ENCODE peak calls at places on chromosomes 7 and 10, in four cellular contexts. M is H9, B is mesenchymal stem cell, Q is H1. I is an unnamed sample.

GRCh38 chr10:101008823-101009423 is 9.3 kb downstream of the LZTS2 start:
- DNase-seq in Q (no peak), M (no peak), B (no peak), I (no peak)

GRCh38 chr7:158344706-158345300 is 242.8 kb downstream of the PTPRN2 start:
- DNase-seq in M (no peak), B (no peak), Q (no peak), I (no peak)

GRCh38 chr10:1184541-1185415 is 128.6 kb downstream of the WDR37 start:
- DNase-seq in M (no peak), B (no peak), Q (no peak), I (no peak)

GRCh38 chr10:43286076-43286805 is 19.4 kb upstream of the RASGEF1A start:
- DNase-seq in M (no peak), Q (no peak), B (no peak), I (no peak)

GRCh38 chr10:74880041-74880440 is 53.6 kb downstream of the KAT6B start:
- DNase-seq in Q (no peak), B (no peak), M (no peak), I (no peak)

GRCh38 chr7:5284304-5285281 is 1.9 kb downstream of the SLC29A4 start:
- DNase-seq in Q (peak), B (peak), M (peak), I (no peak)

GRCh38 chr7:155404976-155405375 is 53.0 kb upstream of the EN2 start:
- DNase-seq in M (no peak), Q (no peak), B (no peak), I (no peak)

GRCh38 chr7:40808409-40808942 is 673.7 kb downstream of the SUGCT start:
- DNase-seq in M (no peak), Q (no peak), B (peak), I (no peak)

GRCh38 chr7:114818501-114818900 is 103.4 kb upstream of the MDFIC start:
- DNase-seq in Q (no peak), B (peak), M (no peak), I (no peak)

GRCh38 chr10:119859422-119860258 is 13.0 kb downstream of the MCMBP start:
- DNase-seq in Q (no peak), B (peak), M (no peak), I (peak)

GRCh38 chr7:116726149-116726548 is 54.2 kb downstream of the MET start:
- DNase-seq in Q (no peak), B (no peak), M (no peak), I (no peak)

GRCh38 chr7:114659409-114659808 is 244.8 kb downstream of the FOXP2 start:
- DNase-seq in M (no peak), B (peak), Q (no peak), I (no peak)

GRCh38 chr10:54266395-54266794 is 534.6 kb downstream of the PCDH15 start:
- DNase-seq in Q (no peak), B (no peak), M (no peak), I (no peak)

GRCh38 chr7:155897758-155898386 is 85.6 kb upstream of the SHH start:
- DNase-seq in M (no peak), B (no peak), Q (no peak), I (no peak)

GRCh38 chr7:33743594-33743993 is 161.7 kb upstream of the BMPER start:
- DNase-seq in B (peak), Q (no peak), M (no peak), I (no peak)

GRCh38 chr10:116796910-116797513 is 52.3 kb upstream of the ENO4 start:
- DNase-seq in M (peak), Q (peak), B (peak), I (peak)

GRCh38 chr7:79420464-79420863 is 33.0 kb downstream of the MAGI2 start:
- DNase-seq in B (peak), Q (no peak), M (no peak), I (no peak)

GRCh38 chr10:3935141-3935540 is 150.1 kb upstream of the KLF6 start:
- DNase-seq in Q (no peak), B (no peak), M (no peak), I (no peak)

GRCh38 chr10:77784856-77785255 is 141.7 kb downstream of the DLG5 start:
- DNase-seq in Q (no peak), M (no peak), B (peak), I (no peak)

GRCh38 chr7:90180649-90181048 is 26.4 kb downstream of the STEAP1 start:
- DNase-seq in M (no peak), B (no peak), Q (no peak), I (no peak)

GRCh38 chr10:69991151-69991550 is 61.5 kb upstream of the MACROH2A2 start:
- DNase-seq in Q (no peak), M (no peak), B (no peak), I (no peak)

GRCh38 chr10:31774928-31775668 is 153.5 kb downstream of the ARHGAP12 start:
- DNase-seq in Q (no peak), B (no peak), M (no peak), I (peak)

GRCh38 chr10:116699783-116700150 is 42.6 kb downstream of the HSPA12A start:
- DNase-seq in Q (no peak), M (no peak), B (no peak), I (no peak)

GRCh38 chr10:25047902-25048301 is 31.5 kb downstream of the THNSL1 start:
- DNase-seq in Q (no peak), M (no peak), B (peak), I (no peak)

GRCh38 chr7:152462995-152463713 is 27.4 kb upstream of the KMT2C start:
- DNase-seq in M (no peak), Q (no peak), B (peak), I (peak)

GRCh38 chr10:22805304-22805703 is 90.9 kb upstream of the PIP4K2A start:
- DNase-seq in Q (no peak), B (peak), M (no peak), I (no peak)

GRCh38 chr10:110840225-110840922 is 31.4 kb upstream of the PDCD4 start:
- DNase-seq in M (no peak), B (no peak), Q (no peak), I (no peak)

GRCh38 chr10:23702977-23703414 is 264.1 kb downstream of the OTUD1 start:
- DNase-seq in M (peak), B (peak), Q (peak), I (peak)

GRCh38 chr7:50718876-50719275 is 63.8 kb downstream of the GRB10 start:
- DNase-seq in Q (no peak), B (no peak), M (no peak), I (no peak)

GRCh38 chr7:78769551-78770101 is 683.8 kb downstream of the MAGI2 start:
- DNase-seq in M (no peak), Q (no peak), B (peak), I (peak)

GRCh38 chr10:107834706-107835105 is 670.2 kb upstream of the SORCS1 start:
- DNase-seq in B (no peak), Q (no peak), M (no peak), I (no peak)

GRCh38 chr7:9200666-9201065 is 767.3 kb downstream of the NXPH1 start:
- DNase-seq in B (no peak), M (no peak), Q (no peak), I (no peak)

GRCh38 chr7:80334908-80335307 is 177.0 kb downstream of the GNAT3 start:
- DNase-seq in M (no peak), B (peak), Q (no peak), I (no peak)

GRCh38 chr7:8211725-8212096 is 50.3 kb downstream of the ICA1 start:
- DNase-seq in Q (no peak), B (peak), M (no peak), I (no peak)

GRCh38 chr7:9600974-9601373 is 1167.6 kb downstream of the NXPH1 start:
- DNase-seq in M (peak), Q (no peak), B (peak), I (no peak)

GRCh38 chr7:49791089-49791741 is 17.8 kb downstream of the VWC2 start:
- DNase-seq in B (no peak), Q (peak), M (peak), I (peak)

GRCh38 chr7:3762146-3762831 is 461.2 kb downstream of the SDK1 start:
- DNase-seq in M (no peak), Q (no peak), B (no peak), I (no peak)

GRCh38 chr7:3754488-3755365 is 453.7 kb downstream of the SDK1 start:
- DNase-seq in M (peak), B (no peak), Q (peak), I (peak)

GRCh38 chr7:3757059-3757458 is 456.0 kb downstream of the SDK1 start:
- DNase-seq in Q (no peak), M (no peak), B (no peak), I (no peak)

GRCh38 chr7:3760696-3761095 is 459.6 kb downstream of the SDK1 start:
- DNase-seq in B (no peak), M (no peak), Q (no peak), I (no peak)
- H2BK12ac ChIP-seq in B (no peak), M (no peak), Q (no peak), I (no peak)

GRCh38 chr7:100837099-100837836 is 9.9 kb upstream of the EPHB4 start:
- DNase-seq in M (peak), Q (peak), B (peak), I (peak)
- H2BK12ac ChIP-seq in M (no peak), Q (peak), B (no peak), I (peak)

GRCh38 chr10:80077869-80078447 is 507 bp upstream of the TMEM254 start:
- DNase-seq in B (no peak), M (no peak), Q (no peak), I (peak)

GRCh38 chr10:80078448-80079311 is at the start of gene TMEM254:
- DNase-seq in B (peak), Q (peak), M (peak), I (peak)

GRCh38 chr10:80081801-80082750 is 3.6 kb downstream of the TMEM254 start:
- DNase-seq in Q (no peak), B (peak), M (no peak), I (no peak)

GRCh38 chr10:80079312-80079613 is 798 bp downstream of the TMEM254 start:
- DNase-seq in Q (no peak), B (no peak), M (no peak), I (no peak)

DNA sequence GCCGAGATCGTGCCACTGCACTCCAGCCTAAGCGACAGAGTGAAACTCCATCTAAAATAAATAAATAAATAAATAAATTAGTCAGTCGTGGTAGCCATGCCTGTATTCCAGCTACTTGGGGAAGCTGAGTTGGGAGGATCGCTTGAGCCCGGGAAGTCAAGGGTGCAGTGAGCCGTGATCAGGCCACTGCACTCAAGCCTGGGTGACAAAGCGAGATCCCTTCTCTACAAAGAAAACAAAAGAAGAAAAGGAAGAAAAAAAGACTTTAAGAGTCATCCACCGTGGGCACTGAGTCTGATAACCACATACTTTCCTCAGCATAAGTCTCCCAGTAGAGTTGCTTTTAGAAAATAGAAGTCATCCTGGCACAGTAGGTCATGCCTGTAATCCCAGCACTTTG is 2.6 kb downstream of the TMEM254 start:
- DNase-seq in B (no peak), M (no peak), Q (no peak), I (no peak)
- H2BK12ac ChIP-seq in B (no peak), M (no peak), Q (no peak), I (no peak)

DNA sequence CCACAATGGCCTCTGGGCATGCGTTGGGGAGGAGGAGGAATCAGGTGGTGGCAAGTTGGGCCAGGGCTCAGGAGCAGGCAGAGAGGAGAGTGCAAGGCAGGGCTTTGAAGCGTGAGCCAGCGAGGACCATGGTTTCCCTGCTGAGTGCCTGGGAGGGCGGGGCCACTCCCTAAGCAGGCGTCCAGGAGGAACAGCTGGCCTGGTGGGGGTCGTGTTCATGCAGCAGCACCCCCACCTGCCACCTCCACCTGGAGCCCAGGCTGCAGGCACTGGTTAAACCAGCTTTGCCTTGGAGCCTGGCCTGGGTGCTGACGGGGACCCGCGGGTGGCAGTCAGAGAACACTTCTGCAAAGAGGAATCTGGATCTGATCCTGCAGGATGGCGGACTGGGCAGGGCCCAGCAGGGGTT is 24.2 kb upstream of the AQP1 start:
- DNase-seq in M (no peak), Q (no peak), B (no peak), I (no peak)
- H2BK12ac ChIP-seq in M (no peak), Q (no peak), B (no peak), I (peak)

GRCh38 chr10:44981172-44982113 is 2.8 kb upstream of the DEPP1 start:
- DNase-seq in Q (no peak), M (no peak), B (peak), I (no peak)

GRCh38 chr10:44978570-44979280 is at the start of gene DEPP1:
- DNase-seq in B (peak), M (peak), Q (no peak), I (no peak)

GRCh38 chr10:44978213-44978569 is 418 bp downstream of the DEPP1 start:
- DNase-seq in M (no peak), Q (no peak), B (no peak), I (no peak)

GRCh38 chr10:44980309-44981171 is 1.9 kb upstream of the DEPP1 start:
- DNase-seq in M (no peak), B (no peak), Q (no peak), I (no peak)

DNA sequence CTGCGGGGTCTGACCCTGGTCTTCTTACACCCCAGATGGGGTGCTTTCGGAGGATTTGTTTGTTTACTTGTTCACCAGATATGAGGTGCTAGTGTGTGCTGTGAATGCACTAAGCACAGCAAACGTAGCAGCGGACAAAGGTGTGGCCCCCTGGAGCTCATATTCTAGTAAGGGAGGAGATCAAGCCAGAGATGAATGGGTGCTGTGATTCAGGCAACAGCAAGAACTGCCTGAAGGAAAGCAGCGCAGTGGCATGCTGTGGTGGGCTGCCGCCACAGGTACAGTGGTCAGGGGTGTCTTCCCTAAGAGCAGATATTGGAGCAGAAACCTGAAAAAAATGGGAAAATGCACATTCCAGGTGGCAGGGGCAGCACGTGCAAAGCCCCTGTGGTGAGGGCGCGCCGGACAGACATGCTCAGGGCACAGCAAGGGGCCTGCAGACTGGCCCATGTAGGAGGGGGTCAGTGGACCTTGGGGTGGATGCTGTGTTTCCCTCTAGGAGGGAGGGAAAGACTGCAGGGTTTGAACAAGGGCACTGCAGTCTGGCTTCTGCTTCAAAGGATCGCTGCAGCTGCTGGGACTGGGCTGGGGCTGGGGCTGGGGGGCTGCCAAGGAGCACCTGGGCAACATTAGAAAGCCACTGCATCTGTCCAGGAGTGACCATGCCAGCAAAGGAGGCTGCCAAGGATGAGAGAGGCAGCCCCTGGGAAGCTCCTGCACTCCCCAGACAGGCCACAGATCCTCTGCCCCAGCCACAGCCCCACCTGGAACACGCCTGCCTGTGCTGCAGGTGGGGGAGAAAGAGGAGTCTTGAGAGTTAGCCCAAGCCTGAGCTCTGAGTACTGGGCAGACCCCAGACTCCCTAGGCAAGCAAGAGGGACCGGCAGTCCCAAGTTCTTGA is 922 bp upstream of the DEPP1 start:
- DNase-seq in B (no peak), Q (no peak), M (no peak), I (no peak)
- H2BK12ac ChIP-seq in B (peak), Q (no peak), M (no peak), I (peak)

GRCh38 chr10:76152186-76152585 is 720.8 kb downstream of the LRMDA start:
- DNase-seq in B (no peak), M (no peak), Q (no peak), I (no peak)

GRCh38 chr10:76150139-76150885 is 718.9 kb downstream of the LRMDA start:
- DNase-seq in B (peak), M (peak), Q (no peak), I (peak)

GRCh38 chr10:76149182-76149581 is 717.8 kb downstream of the LRMDA start:
- DNase-seq in Q (no peak), M (no peak), B (peak), I (no peak)

GRCh38 chr10:76149602-76150138 is 718.2 kb downstream of the LRMDA start:
- DNase-seq in B (no peak), M (no peak), Q (no peak), I (no peak)

GRCh38 chr10:76150886-76151288 is 719.5 kb downstream of the LRMDA start:
- DNase-seq in B (no peak), M (no peak), Q (no peak), I (peak)
- H2BK12ac ChIP-seq in B (peak), M (no peak), Q (peak), I (no peak)

GRCh38 chr7:47480576-47481538 is 101.1 kb downstream of the TNS3 start:
- DNase-seq in B (peak), Q (peak), M (peak), I (no peak)
- H2BK12ac ChIP-seq in B (peak), Q (no peak), M (no peak), I (no peak)

DNA sequence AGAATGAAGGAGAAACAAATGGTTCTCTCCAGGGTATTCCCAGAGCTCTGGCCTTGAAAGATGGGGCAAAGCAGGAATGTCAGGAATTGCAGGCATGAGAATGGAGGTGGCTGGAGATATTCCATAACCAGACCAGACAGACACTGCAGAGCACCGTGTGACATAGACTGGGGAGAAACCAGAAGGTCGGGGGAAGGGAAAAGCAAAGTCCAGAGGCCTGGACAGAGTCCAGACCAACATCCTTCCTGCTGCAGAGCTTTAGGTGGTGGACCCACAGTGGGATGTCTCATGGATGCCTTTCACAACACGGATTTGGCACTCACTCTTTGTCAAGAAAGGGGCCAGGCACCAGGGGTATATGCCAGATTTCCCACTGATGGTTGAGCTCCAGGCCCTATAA is 177.2 kb upstream of the INHBA start:
- DNase-seq in M (no peak), B (peak), Q (no peak), I (no peak)
- H2BK12ac ChIP-seq in M (no peak), B (no peak), Q (no peak), I (no peak)

GRCh38 chr10:66804911-66805310 is 120.9 kb upstream of the LRRTM3 start:
- DNase-seq in B (no peak), Q (no peak), M (no peak), I (no peak)
- H2BK12ac ChIP-seq in B (no peak), Q (no peak), M (no peak), I (no peak)

DNA sequence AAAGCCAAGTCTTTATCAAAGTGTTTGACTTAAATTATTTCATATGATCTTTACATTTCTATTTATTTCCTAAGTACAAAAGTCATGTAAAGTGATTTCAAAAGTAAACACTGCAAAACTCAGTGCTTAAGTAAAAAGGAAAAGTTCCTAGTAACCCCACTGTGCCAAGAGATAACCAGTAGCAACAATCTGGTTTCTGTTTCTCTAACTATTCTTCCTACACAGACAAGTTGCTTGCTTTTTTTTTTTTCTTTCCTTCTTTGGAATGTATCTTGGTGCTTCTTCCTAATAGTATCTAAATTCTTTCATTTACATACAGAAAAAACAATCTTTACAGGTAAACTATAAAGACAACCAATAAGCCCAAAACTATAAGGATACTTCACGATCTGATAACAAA is 3.1 kb downstream of the JCAD start:
- DNase-seq in B (peak), Q (no peak), M (no peak), I (no peak)
- H2BK12ac ChIP-seq in B (no peak), Q (no peak), M (no peak), I (no peak)